ENCODE peak calls at places on chromosomes 2 and 18, in six cellular contexts. Q, L, K, O, X and M are unnamed samples.

GRCh38 chr2:227366861-227367800 is 12.0 kb downstream of the TM4SF20 start:
- DNase-seq in L (no peak), X (peak; percentile 37), Q (peak; percentile 93), O (no peak), K (no peak), M (no peak)

GRCh38 chr2:138421315-138421970 is 80.1 kb upstream of the SPOPL start:
- DNase-seq in O (no peak), L (no peak), K (no peak), X (peak; percentile 80), Q (peak; percentile 49), M (peak; percentile 85)

GRCh38 chr18:43760010-43760409 is 482.7 kb upstream of the SYT4 start:
- DNase-seq in X (no peak), Q (no peak), L (no peak), K (no peak), O (no peak), M (no peak)

GRCh38 chr2:60844105-60844504 is 37.3 kb upstream of the REL start:
- DNase-seq in O (no peak), Q (no peak), L (no peak), K (no peak), X (no peak), M (no peak)

GRCh38 chr2:88187038-88187676 is 17.0 kb downstream of the THNSL2 start:
- DNase-seq in L (no peak), K (no peak), O (no peak), Q (peak; percentile 6), X (peak; percentile 72), M (peak; percentile 63)

GRCh38 chr2:45698538-45698937 is 47.1 kb downstream of the PRKCE start:
- DNase-seq in X (no peak), K (no peak), L (no peak), O (no peak), Q (no peak), M (peak; percentile 10)

GRCh38 chr2:189163889-189164288 is 15.7 kb downstream of the COL5A2 start:
- DNase-seq in X (no peak), L (no peak), K (no peak), O (no peak), Q (peak; percentile 93), M (no peak)

GRCh38 chr2:9941196-9941995 is 10.1 kb upstream of the GRHL1 start:
- DNase-seq in Q (peak; percentile 89), L (no peak), K (no peak), X (peak; percentile 64), O (no peak), M (peak; percentile 53)

GRCh38 chr2:238376884-238377391 is 49.8 kb upstream of the ASB1 start:
- DNase-seq in Q (peak; percentile 80), O (no peak), K (no peak), L (no peak), X (peak; percentile 32), M (no peak)

GRCh38 chr2:7994397-7994951 is 687.4 kb upstream of the ID2 start:
- DNase-seq in L (no peak), K (no peak), X (no peak), O (no peak), Q (no peak), M (no peak)

GRCh38 chr18:10378688-10379465 is 75.6 kb upstream of the APCDD1 start:
- DNase-seq in X (peak; percentile 40), L (no peak), K (no peak), O (peak; percentile 76), Q (peak; percentile 66), M (no peak)

GRCh38 chr18:10381516-10381915 is 72.9 kb upstream of the APCDD1 start:
- DNase-seq in K (no peak), O (no peak), X (no peak), L (no peak), Q (peak; percentile 29), M (no peak)

GRCh38 chr18:10379511-10379910 is 74.9 kb upstream of the APCDD1 start:
- DNase-seq in X (no peak), Q (peak; percentile 27), K (no peak), O (no peak), L (no peak), M (no peak)

GRCh38 chr18:10377956-10378355 is 76.5 kb upstream of the APCDD1 start:
- DNase-seq in K (no peak), L (no peak), X (no peak), Q (peak; percentile 83), O (no peak), M (no peak)

GRCh38 chr18:10381951-10382350 is 72.5 kb upstream of the APCDD1 start:
- DNase-seq in Q (peak; percentile 55), X (peak; percentile 12), L (no peak), K (no peak), O (no peak), M (no peak)
- H3K27me3 ChIP-seq in Q (no peaks in the 10 kb centered on the region), X (no peaks in the 10 kb centered on the region), L (no peaks in the 10 kb centered on the region), K (no peaks in the 10 kb centered on the region), O (no peaks in the 10 kb centered on the region), M (no peaks in the 10 kb centered on the region)

GRCh38 chr18:57437782-57438668 is 2.9 kb downstream of the ONECUT2 start:
- DNase-seq in K (no peak), Q (peak; percentile 57), L (peak; percentile 76), X (peak; percentile 62), O (peak; percentile 73), M (no peak)
- H3K27ac ChIP-seq in K (no peak overlapping the region), Q (no peak overlapping the region), L (no peak overlapping the region), X (no peak overlapping the region), O (no peak overlapping the region), M (no peak overlapping the region)

GRCh38 chr2:217662984-217663602 is 339.7 kb downstream of the TNS1 start:
- DNase-seq in L (no peak), Q (peak; percentile 59), O (no peak), X (no peak), K (no peak), M (no peak)
- H3K27me3 ChIP-seq in L (no peaks in the 10 kb centered on the region), Q (peaks cover 3% of the 10 kb centered on the region), O (no peaks in the 10 kb centered on the region), X (peaks cover 3% of the 10 kb centered on the region), K (no peaks in the 10 kb centered on the region), M (peaks cover 24% of the 10 kb centered on the region)

DNA sequence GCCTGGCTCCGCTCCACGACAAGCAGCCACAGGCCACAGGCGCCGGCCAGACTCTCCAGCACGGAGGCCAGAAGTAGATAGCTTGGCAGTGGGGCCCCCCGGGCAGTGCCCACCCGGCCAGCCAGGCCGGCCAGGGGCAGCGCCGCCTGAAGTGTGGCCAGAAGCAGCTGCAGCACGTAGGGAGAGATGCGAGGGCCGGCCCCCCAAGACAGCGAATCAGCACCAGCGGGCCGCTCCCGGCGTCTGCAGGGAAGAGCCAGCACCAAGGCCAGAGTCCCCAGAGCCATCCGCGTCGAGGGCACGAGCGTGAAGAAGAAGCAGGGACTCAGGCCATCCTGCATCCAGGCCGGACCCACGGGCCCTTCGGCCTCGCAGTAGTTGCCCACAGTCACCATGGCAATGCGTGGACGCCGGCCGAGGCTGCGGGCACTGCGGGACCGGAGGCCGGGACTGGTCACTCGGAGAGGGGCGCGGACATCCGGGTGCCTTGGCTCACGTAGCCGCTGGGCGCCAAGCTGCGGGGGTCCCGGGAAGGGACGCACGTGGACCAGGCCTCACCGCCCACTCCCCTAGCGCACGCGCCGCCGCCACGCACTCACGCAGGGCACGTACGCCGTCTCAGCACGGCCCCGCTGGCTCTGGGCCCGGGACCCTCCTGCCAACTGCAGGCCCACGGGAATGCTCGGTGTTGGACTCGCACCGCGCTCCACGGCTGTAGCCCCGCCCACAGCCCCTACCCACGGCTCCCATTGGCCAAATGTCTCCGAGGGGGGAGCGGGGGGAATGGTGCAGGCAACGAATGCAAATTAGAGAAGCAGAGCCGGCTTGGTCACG is at the start of gene ABCB6:
- DNase-seq in Q (peak; percentile 90), K (peak; percentile 96), X (peak; percentile 57), L (peak; percentile 97), O (peak; percentile 97), M (peak; percentile 55)
- H3K27ac ChIP-seq in Q (peak within 1 kb of the TSS; percentile 87), K (peak within 1 kb of the TSS; percentile 90), X (peak within 1 kb of the TSS; percentile 18), L (peak within 1 kb of the TSS; percentile 91), O (peak within 1 kb of the TSS; percentile 90), M (peak within 1 kb of the TSS; percentile 28)

DNA sequence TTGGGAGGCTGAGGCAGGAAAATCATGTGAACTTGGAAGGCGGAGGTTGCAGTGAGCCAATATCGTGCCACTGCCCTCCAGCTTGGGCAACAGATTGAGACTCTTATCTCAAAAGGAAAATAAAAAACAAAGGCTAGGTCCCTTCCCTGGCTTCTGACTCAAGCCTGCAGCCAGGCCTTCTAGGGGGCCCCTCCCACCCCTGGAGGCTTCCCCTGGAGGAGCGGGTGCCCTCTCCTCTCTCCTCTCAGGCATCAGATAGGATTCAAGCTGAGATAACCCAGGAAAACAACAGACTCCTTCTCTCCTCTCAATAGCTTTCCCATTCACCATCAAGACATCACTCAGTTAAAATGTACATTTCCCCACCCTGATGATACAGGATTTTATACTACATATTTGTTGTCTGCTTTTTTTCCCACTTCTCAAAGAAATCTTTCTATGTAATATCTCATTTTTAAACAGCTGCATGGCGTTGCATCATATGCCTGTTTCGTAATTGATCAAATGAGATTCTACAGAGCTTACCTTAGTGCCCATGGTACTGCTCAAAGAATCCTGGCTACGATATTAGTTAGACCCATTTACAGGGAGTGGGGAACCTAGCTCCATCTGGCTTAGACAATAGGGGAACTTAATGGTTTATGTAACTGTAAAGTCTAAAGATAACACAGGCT is 20.6 kb upstream of the C2orf72 start:
- DNase-seq in Q (no peak), X (no peak), K (no peak), O (no peak), L (no peak), M (no peak)
- H3K27me3 ChIP-seq in Q (peaks cover 16% of the 10 kb centered on the region), X (no peaks in the 10 kb centered on the region), K (peaks cover 5% of the 10 kb centered on the region), O (peaks cover 38% of the 10 kb centered on the region), L (no peaks in the 10 kb centered on the region), M (peaks cover 35% of the 10 kb centered on the region)

GRCh38 chr2:64276417-64277095 is 132.3 kb upstream of the PELI1 start:
- DNase-seq in K (no peak), O (no peak), Q (peak; percentile 67), X (peak; percentile 35), L (no peak), M (peak; percentile 86)
- H3K27ac ChIP-seq in K (peak overlapping the region; percentile 64), O (peak overlapping the region; percentile 96), Q (no peak overlapping the region), X (peak overlapping the region; percentile 68), L (peak overlapping the region; percentile 88), M (peak overlapping the region; percentile 70)

GRCh38 chr2:170817999-170818293 is 1.3 kb downstream of the GAD1 start:
- DNase-seq in L (no peak), X (no peak), O (no peak), K (no peak), Q (no peak), M (no peak)
- H3K27me3 ChIP-seq in L (peaks cover 52% of the 10 kb centered on the region), X (peaks cover 65% of the 10 kb centered on the region), O (peaks cover 100% of the 10 kb centered on the region), K (peaks cover 100% of the 10 kb centered on the region), Q (peaks cover 80% of the 10 kb centered on the region), M (peaks cover 97% of the 10 kb centered on the region)

GRCh38 chr2:20138696-20139095 is 86.2 kb downstream of the SDC1 start:
- DNase-seq in X (no peak), O (no peak), K (no peak), L (no peak), Q (no peak), M (no peak)
- H3K27ac ChIP-seq in X (no peak overlapping the region), O (no peak overlapping the region), K (no peak overlapping the region), L (no peak overlapping the region), Q (no peak overlapping the region), M (no peak overlapping the region)

DNA sequence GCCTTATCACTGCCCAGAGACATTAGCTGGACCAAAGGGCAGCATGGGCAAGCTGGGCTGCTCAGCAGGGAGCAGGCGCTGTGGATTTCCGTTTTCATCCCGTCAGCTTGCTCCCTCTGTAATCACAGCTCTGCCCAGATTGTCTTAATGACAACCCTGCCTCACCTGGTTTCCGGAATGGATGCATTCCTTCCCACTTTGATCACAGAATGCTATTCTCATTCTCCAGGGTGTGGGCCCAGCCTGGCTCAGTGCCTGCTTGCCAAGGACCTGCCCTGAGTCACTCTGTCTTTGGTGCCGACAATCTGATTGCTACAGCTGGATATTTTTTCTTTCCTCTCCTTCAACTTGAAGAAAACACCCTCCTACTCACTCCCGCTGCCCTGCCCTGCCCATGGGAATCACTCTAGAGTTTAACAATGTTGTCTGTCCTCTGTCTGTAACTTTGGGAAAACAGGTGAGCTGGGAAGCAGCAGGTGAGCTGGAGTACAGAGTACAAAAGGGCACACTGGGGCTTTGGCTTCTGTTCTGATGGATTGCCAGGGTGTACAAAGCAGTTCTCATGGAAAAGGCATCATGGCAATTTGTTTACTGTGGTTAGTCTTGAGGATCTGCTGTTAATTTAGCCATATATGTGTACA is 27.2 kb upstream of the FAM136A start:
- DNase-seq in O (peak; percentile 82), K (peak; percentile 69), X (peak; percentile 97), L (no peak), Q (peak; percentile 33), M (peak; percentile 96)
- H3K27me3 ChIP-seq in O (no peaks in the 10 kb centered on the region), K (no peaks in the 10 kb centered on the region), X (no peaks in the 10 kb centered on the region), L (no peaks in the 10 kb centered on the region), Q (peaks cover 2% of the 10 kb centered on the region), M (no peaks in the 10 kb centered on the region)